ENCODE peak calls at places on chromosomes 7 and 10, in six cellular contexts. One of them, this sample, is unnamed.

GRCh38 chr10:22568928-22569327 is 145.4 kb downstream of the PIP4K2A start:
- DNase-seq in body of pancreas: no peak
- DNase-seq in mesothelial cell of epicardium: no peak
- DNase-seq in iris pigment epithelial cell: no peak
- DNase-seq in NCI-H2029: no peak
- DNase-seq in HTR-8/SVneo: no peak
- DNase-seq in this sample: no peak

GRCh38 chr7:1691601-1692499 is 21.8 kb downstream of the ELFN1 start:
- DNase-seq in body of pancreas: peak
- DNase-seq in mesothelial cell of epicardium: peak
- DNase-seq in iris pigment epithelial cell: no peak
- DNase-seq in NCI-H2029: no peak
- DNase-seq in HTR-8/SVneo: no peak
- DNase-seq in this sample: no peak

GRCh38 chr10:112307631-112308502 is 24.7 kb downstream of the TECTB start:
- DNase-seq in body of pancreas: peak
- DNase-seq in mesothelial cell of epicardium: no peak
- DNase-seq in iris pigment epithelial cell: peak
- DNase-seq in NCI-H2029: no peak
- DNase-seq in HTR-8/SVneo: peak
- DNase-seq in this sample: no peak

GRCh38 chr7:128263420-128263819 is 22.3 kb downstream of the LEP start:
- DNase-seq in body of pancreas: no peak
- DNase-seq in mesothelial cell of epicardium: no peak
- DNase-seq in iris pigment epithelial cell: no peak
- DNase-seq in NCI-H2029: no peak
- DNase-seq in HTR-8/SVneo: no peak
- DNase-seq in this sample: no peak

GRCh38 chr10:112988839-112989406 is 38.9 kb downstream of the TCF7L2 start:
- DNase-seq in body of pancreas: no peak
- DNase-seq in mesothelial cell of epicardium: no peak
- DNase-seq in iris pigment epithelial cell: no peak
- DNase-seq in NCI-H2029: no peak
- DNase-seq in HTR-8/SVneo: no peak
- DNase-seq in this sample: no peak

GRCh38 chr7:132739271-132739955 is 163.1 kb upstream of the PLXNA4 start:
- DNase-seq in body of pancreas: no peak
- DNase-seq in mesothelial cell of epicardium: no peak
- DNase-seq in iris pigment epithelial cell: peak
- DNase-seq in NCI-H2029: no peak
- DNase-seq in HTR-8/SVneo: peak
- DNase-seq in this sample: no peak

GRCh38 chr7:116101709-116102108 is 71.1 kb upstream of the TFEC start:
- DNase-seq in body of pancreas: no peak
- DNase-seq in mesothelial cell of epicardium: no peak
- DNase-seq in iris pigment epithelial cell: peak
- DNase-seq in NCI-H2029: no peak
- DNase-seq in HTR-8/SVneo: no peak
- DNase-seq in this sample: no peak

GRCh38 chr7:137944168-137944567 is 57.7 kb downstream of the CREB3L2 start:
- DNase-seq in body of pancreas: no peak
- DNase-seq in mesothelial cell of epicardium: no peak
- DNase-seq in iris pigment epithelial cell: peak
- DNase-seq in NCI-H2029: no peak
- DNase-seq in HTR-8/SVneo: no peak
- DNase-seq in this sample: no peak

GRCh38 chr7:109295158-109295557 is 725.5 kb downstream of the DNAJB9 start:
- DNase-seq in body of pancreas: no peak
- DNase-seq in mesothelial cell of epicardium: no peak
- DNase-seq in iris pigment epithelial cell: no peak
- DNase-seq in NCI-H2029: no peak
- DNase-seq in HTR-8/SVneo: no peak
- DNase-seq in this sample: no peak

GRCh38 chr7:74283858-74284447 is 5.3 kb upstream of the CLIP2 start:
- DNase-seq in body of pancreas: no peak
- DNase-seq in mesothelial cell of epicardium: no peak
- DNase-seq in iris pigment epithelial cell: no peak
- DNase-seq in NCI-H2029: no peak
- DNase-seq in HTR-8/SVneo: no peak
- DNase-seq in this sample: no peak

GRCh38 chr10:132886211-132887099 is 55.9 kb downstream of the CFAP46 start:
- DNase-seq in body of pancreas: peak
- DNase-seq in mesothelial cell of epicardium: no peak
- DNase-seq in iris pigment epithelial cell: no peak
- DNase-seq in NCI-H2029: no peak
- DNase-seq in HTR-8/SVneo: no peak
- DNase-seq in this sample: no peak